ENCODE peak calls at places on chromosomes 5 and 9, in ten cellular contexts. N is GM12892, F is HL-60, K is breast epithelium, M is suprapubic skin, W is GM23338, L is spleen, P is stomach, Y is prostate gland, R is HepG2. X is an unnamed sample.

GRCh38 chr5:111892949-111893348 is 136.0 kb upstream of the NREP start:
- DNase-seq in N (no peak), F (no peak), K (no peak), M (no peak), W (no peak), L (no peak), P (no peak), Y (no peak), R (no peak), X (no peak)

GRCh38 chr9:18861599-18862546 is 171.1 kb downstream of the SAXO1 start:
- DNase-seq in N (no peak), F (no peak), K (no peak), M (no peak), W (peak; percentile 54), L (no peak), P (no peak), Y (no peak), R (no peak), X (no peak)

GRCh38 chr9:126303488-126303887 is 23.1 kb upstream of the MVB12B start:
- DNase-seq in N (no peak), F (no peak), K (no peak), M (no peak), W (peak; percentile 56), L (no peak), P (no peak), Y (no peak), R (peak; percentile 37), X (no peak)

GRCh38 chr5:74212336-74212735 is 428.2 kb downstream of the ENC1 start:
- DNase-seq in N (no peak), F (peak; percentile 7), K (no peak), M (no peak), W (peak; percentile 60), L (no peak), P (no peak), Y (no peak), R (peak; percentile 39), X (no peak)

GRCh38 chr9:87469833-87470465 is 27.7 kb upstream of the DAPK1 start:
- DNase-seq in N (no peak), F (no peak), K (no peak), M (no peak), W (no peak), L (no peak), P (no peak), Y (no peak), R (no peak), X (no peak)

GRCh38 chr5:95843733-95844223 is 21.3 kb upstream of the GLRX start:
- DNase-seq in N (no peak), F (peak; percentile 53), K (no peak), M (no peak), W (no peak), L (no peak), P (peak; percentile 55), Y (peak; percentile 75), R (no peak), X (no peak)

GRCh38 chr5:178832618-178833201 is 27.0 kb upstream of the ZNF354B start:
- DNase-seq in N (no peak), F (no peak), K (no peak), M (no peak), W (peak; percentile 9), L (no peak), P (no peak), Y (no peak), R (no peak), X (no peak)

GRCh38 chr5:32325067-32325466 is 12.3 kb upstream of the MTMR12 start:
- DNase-seq in N (peak; percentile 34), F (no peak), K (no peak), M (no peak), W (no peak), L (no peak), P (no peak), Y (no peak), R (no peak), X (no peak)

GRCh38 chr9:89281106-89281505 is 29.9 kb upstream of the CKS2 start:
- DNase-seq in N (no peak), F (no peak), K (no peak), M (no peak), W (no peak), L (no peak), P (no peak), Y (no peak), R (no peak), X (no peak)

GRCh38 chr9:91417602-91418218 is 5.9 kb downstream of the NFIL3 start:
- DNase-seq in N (no peak), F (no peak), K (no peak), M (no peak), W (no peak), L (no peak), P (no peak), Y (peak; percentile 3), R (no peak), X (no peak)

GRCh38 chr5:131589510-131590348 is 45.3 kb downstream of the RAPGEF6 start:
- DNase-seq in N (peak; percentile 10), F (peak; percentile 4), K (no peak), M (no peak), W (peak; percentile 82), L (no peak), P (no peak), Y (no peak), R (peak; percentile 60), X (no peak)

DNA sequence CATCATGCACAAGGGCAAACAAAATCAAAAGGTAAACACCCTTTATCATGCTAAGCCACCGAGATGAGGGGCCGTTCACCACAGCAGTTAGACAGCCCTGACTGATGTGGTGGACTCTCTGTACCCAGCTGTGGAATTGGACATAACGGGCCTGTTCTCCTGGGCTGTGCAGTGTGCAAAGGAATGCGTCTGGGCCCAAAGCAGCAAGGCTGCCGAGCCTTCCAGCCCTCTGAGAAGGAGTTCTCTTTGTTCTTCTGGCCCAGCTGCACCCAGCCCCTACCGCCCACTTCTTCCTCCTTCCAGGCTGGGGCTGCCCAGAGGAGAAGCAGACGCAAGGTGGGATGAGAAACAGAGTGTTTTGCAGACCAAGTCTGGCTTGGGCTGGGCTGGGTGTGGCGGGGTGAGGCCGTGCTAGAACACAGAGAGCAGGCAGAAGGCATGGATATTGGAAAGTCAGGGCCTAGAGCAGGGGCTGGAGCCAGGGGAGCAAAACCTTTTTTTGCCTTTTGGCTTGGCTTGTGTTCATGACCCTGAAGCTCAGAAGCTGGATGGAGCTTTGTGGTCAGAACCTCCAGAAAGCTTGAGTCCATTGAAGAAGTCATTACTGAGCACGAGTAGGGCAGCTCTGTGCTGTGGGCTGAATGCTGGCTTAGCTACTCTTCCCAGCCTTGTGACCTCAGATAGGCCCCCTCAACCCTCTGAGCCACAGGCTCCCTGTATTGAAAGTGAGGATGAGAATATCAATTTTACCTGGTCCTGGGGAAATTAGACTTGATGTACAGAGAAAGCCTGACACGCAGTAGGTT is 49.8 kb upstream of the SH3PXD2B start:
- DNase-seq in N (no peak), F (no peak), K (no peak), M (peak; percentile 71), W (no peak), L (peak; percentile 30), P (no peak), Y (peak; percentile 2), R (no peak), X (peak; percentile 67)
- TF ChIP-seq POLR2AphosphoS5 in N (no peak), F (no peak), K (no peak), M (no peak), W (no peak), L (no peak), P (no peak), Y (no peak), R (no peak), X (no peak)

DNA sequence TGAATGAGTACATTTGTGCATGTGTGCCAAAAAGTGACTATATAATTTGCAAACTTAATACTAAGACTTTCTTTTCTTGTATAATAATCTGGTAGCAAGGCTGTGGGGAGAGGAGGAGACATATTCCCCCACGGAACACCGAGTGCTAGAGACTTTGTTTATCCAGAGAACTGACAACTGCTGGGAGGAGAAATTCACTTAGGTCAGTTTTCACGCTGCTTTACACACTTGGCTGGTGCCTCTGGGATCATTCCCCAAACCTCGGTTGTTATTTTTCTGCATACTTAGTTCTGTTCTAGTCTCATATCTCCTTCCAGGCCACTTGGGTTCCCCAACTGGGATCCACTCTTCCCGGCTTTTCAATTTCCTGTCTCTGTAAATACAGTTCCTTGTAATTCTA is 238.2 kb upstream of the ADAMTS16 start:
- DNase-seq in N (no peak), F (no peak), K (no peak), M (no peak), W (no peak), L (no peak), P (no peak), Y (no peak), R (no peak), X (no peak)
- TF ChIP-seq POLR2AphosphoS5 in N (no peak), F (no peak), K (no peak), M (no peak), W (no peak), L (no peak), P (no peak), Y (no peak), R (no peak), X (no peak)

DNA sequence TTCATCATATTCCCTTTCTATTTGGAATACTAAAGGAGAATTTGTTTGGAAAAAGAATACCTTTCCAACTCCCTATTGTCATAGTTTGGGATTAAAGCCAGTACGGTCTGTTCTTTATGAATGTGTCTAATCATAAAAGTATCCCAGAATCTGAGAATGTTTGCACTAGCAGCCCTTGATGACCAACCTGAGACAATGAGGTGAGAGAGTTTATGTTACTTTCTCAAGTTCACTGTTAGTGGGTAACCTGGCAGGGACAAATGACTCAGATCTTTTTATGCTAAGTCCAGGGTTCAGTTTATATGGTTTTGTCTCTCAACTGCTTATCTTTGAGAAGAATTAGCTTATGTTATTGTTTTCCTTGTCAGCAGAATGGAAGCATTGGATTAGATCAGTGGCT is 25.3 kb upstream of the TLR4 start:
- DNase-seq in N (no peak), F (no peak), K (no peak), M (no peak), W (no peak), L (no peak), P (no peak), Y (no peak), R (no peak), X (no peak)
- TF ChIP-seq POLR2AphosphoS5 in N (no peak), F (no peak), K (no peak), M (no peak), W (no peak), L (no peak), P (no peak), Y (no peak), R (no peak), X (no peak)

GRCh38 chr5:17088051-17088450 is 129.4 kb upstream of the BASP1 start:
- DNase-seq in N (no peak), F (no peak), K (no peak), M (no peak), W (no peak), L (no peak), P (no peak), Y (no peak), R (no peak), X (no peak)

GRCh38 chr5:17089690-17090089 is 127.7 kb upstream of the BASP1 start:
- DNase-seq in N (no peak), F (no peak), K (no peak), M (no peak), W (no peak), L (no peak), P (no peak), Y (no peak), R (no peak), X (no peak)

GRCh38 chr5:17089001-17089400 is 128.4 kb upstream of the BASP1 start:
- DNase-seq in N (no peak), F (no peak), K (no peak), M (no peak), W (no peak), L (no peak), P (no peak), Y (no peak), R (no peak), X (no peak)

GRCh38 chr5:17087035-17087434 is 130.4 kb upstream of the BASP1 start:
- DNase-seq in N (no peak), F (no peak), K (no peak), M (no peak), W (no peak), L (no peak), P (no peak), Y (no peak), R (no peak), X (no peak)

GRCh38 chr5:17090839-17091238 is 126.6 kb upstream of the BASP1 start:
- DNase-seq in N (no peak), F (no peak), K (no peak), M (no peak), W (no peak), L (no peak), P (no peak), Y (no peak), R (no peak), X (no peak)
- TF ChIP-seq POLR2AphosphoS5 in N (no peak), F (no peak), K (no peak), M (no peak), W (no peak), L (no peak), P (no peak), Y (no peak), R (no peak), X (no peak)